ENCODE peak calls at places on chromosome 18, in six cellular contexts. S is H9, B is IMR-90, J is mesenchymal stem cell, Y is H1, W is trophoblast cell. H is an unnamed sample.

GRCh38 chr18:58541789-58542425 is 87.0 kb downstream of the ALPK2 start:
- DNase-seq in S (no peak), B (peak), J (peak), Y (peak), W (peak), H (no peak)

GRCh38 chr18:48762836-48763713 is 187.7 kb downstream of the SMAD7 start:
- DNase-seq in S (no peak), B (no peak), J (no peak), Y (no peak), W (no peak), H (no peak)

GRCh38 chr18:45066210-45066609 is 385.5 kb downstream of the SETBP1 start:
- DNase-seq in S (no peak), B (no peak), J (no peak), Y (no peak), W (no peak), H (no peak)

GRCh38 chr18:10291568-10291981 is 162.9 kb upstream of the APCDD1 start:
- DNase-seq in S (no peak), B (peak), J (peak), Y (no peak), W (no peak), H (no peak)

GRCh38 chr18:78979058-78979680 is 449 bp upstream of the SALL3 start:
- DNase-seq in S (peak), B (no peak), J (no peak), Y (no peak), W (no peak), H (no peak)

GRCh38 chr18:36665952-36666351 is 162.8 kb downstream of the TPGS2 start:
- DNase-seq in S (no peak), B (no peak), J (no peak), Y (no peak), W (no peak), H (no peak)

GRCh38 chr18:66111018-66111417 is 360.2 kb downstream of the CDH7 start:
- DNase-seq in S (no peak), B (no peak), J (no peak), Y (no peak), W (no peak), H (no peak)

GRCh38 chr18:79549638-79550000 is 130.0 kb upstream of the CTDP1 start:
- DNase-seq in S (no peak), B (no peak), J (no peak), Y (no peak), W (no peak), H (no peak)

GRCh38 chr18:47929681-47930085 is 776 bp downstream of the SMAD2 start:
- DNase-seq in S (no peak), B (peak), J (peak), Y (no peak), W (peak), H (no peak)

GRCh38 chr18:39753178-39753577 is 2187.6 kb upstream of the CELF4 start:
- DNase-seq in S (no peak), B (no peak), J (no peak), Y (no peak), W (no peak), H (no peak)

GRCh38 chr18:3903341-3903740 is 453.4 kb downstream of the TGIF1 start:
- DNase-seq in S (no peak), B (peak), J (peak), Y (no peak), W (no peak), H (no peak)

GRCh38 chr18:6060149-6060548 is 164.8 kb upstream of the TMEM200C start:
- DNase-seq in S (no peak), B (no peak), J (no peak), Y (no peak), W (no peak), H (no peak)

GRCh38 chr18:45839415-45840395 is 14.2 kb downstream of the SIGLEC15 start:
- DNase-seq in S (peak), B (peak), J (peak), Y (no peak), W (peak), H (no peak)

GRCh38 chr18:12408247-12408869 is 629 bp downstream of the PRELID3A start:
- DNase-seq in S (no peak), B (no peak), J (peak), Y (no peak), W (no peak), H (no peak)

GRCh38 chr18:55405655-55406373 is 182.2 kb downstream of the TCF4 start:
- DNase-seq in S (no peak), B (peak), J (peak), Y (no peak), W (peak), H (no peak)

GRCh38 chr18:74841248-74841647 is 243.6 kb downstream of the ZNF407 start:
- DNase-seq in S (no peak), B (no peak), J (no peak), Y (no peak), W (no peak), H (no peak)

GRCh38 chr18:78625446-78625845 is 354.2 kb upstream of the SALL3 start:
- DNase-seq in S (no peak), B (no peak), J (no peak), Y (no peak), W (no peak), H (no peak)

GRCh38 chr18:49861659-49862058 is 48.3 kb upstream of the ACAA2 start:
- DNase-seq in S (no peak), B (no peak), J (no peak), Y (no peak), W (peak), H (no peak)

GRCh38 chr18:5510109-5510846 is 33.5 kb downstream of the EPB41L3 start:
- DNase-seq in S (no peak), B (peak), J (no peak), Y (no peak), W (no peak), H (no peak)

GRCh38 chr18:2825613-2826205 is 21.1 kb upstream of the EMILIN2 start:
- DNase-seq in S (no peak), B (no peak), J (no peak), Y (no peak), W (peak), H (no peak)
- H4K91ac ChIP-seq in S (no peak), B (no peak), J (no peak), Y (no peak), W (no peak), H (no peak)

DNA sequence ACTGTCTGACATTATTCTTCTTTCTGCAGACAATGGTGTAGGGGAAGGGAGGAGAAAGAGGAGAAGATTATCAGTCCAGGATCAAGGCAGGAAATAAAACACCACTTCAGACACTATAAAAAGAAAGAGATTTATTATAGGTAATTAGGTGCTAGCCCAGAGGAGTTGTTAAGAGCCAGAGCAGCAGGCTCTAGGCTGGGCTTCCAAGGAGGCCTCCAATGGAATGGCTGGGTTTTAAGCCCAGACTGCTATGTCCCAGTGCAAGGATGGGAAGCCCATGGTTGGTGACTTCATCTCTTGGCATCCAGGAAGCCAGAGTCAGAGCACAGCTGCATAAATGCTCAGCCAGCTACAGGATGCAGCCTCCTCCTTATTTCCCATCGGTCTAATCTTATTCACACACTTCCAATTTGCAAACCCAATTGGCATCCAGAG is 95.6 kb downstream of the LAMA3 start:
- DNase-seq in S (no peak), B (peak), J (peak), Y (peak), W (peak), H (no peak)
- H2AFZ ChIP-seq in S (no peak), B (no peak), J (no peak), Y (no peak), W (no peak), H (no peak)

GRCh38 chr18:70221156-70221910 is 15.8 kb upstream of the RTTN start:
- DNase-seq in S (peak), B (no peak), J (no peak), Y (no peak), W (no peak), H (peak)
- H3K4me2 ChIP-seq in S (peak), B (no peak), J (no peak), Y (peak), W (no peak), H (no peak)

DNA sequence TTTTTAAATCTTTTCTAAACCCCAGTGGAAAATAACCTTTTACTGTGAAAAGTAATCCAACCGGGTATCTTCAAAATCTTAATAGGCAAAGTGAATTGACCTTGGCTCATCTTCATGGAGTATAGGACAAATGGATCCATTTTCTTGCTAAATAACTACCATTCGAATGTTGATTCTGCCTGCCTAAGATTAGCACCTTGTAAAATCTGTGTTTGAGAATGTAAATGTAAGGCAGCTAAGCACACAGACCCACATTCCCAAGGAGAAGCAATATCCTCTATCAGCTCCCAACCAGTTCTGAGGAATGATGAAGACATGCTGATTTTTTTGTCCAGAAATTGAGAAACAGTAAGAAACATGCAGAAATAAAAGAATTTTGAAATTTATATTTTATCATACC is 509.8 kb upstream of the SMIM21 start:
- DNase-seq in S (no peak), B (no peak), J (no peak), Y (no peak), W (no peak), H (no peak)
- H4K91ac ChIP-seq in S (no peak), B (no peak), J (no peak), Y (peak), W (no peak), H (no peak)

GRCh38 chr18:62844850-62845643 is 129.7 kb downstream of the PHLPP1 start:
- DNase-seq in S (no peak), B (no peak), J (no peak), Y (no peak), W (no peak), H (no peak)
- H2AFZ ChIP-seq in S (no peak), B (no peak), J (no peak), Y (no peak), W (no peak), H (no peak)

GRCh38 chr18:70296289-70296688 is 7.4 kb downstream of the SOCS6 start:
- DNase-seq in S (no peak), B (no peak), J (peak), Y (no peak), W (no peak), H (no peak)

GRCh38 chr18:70295633-70296188 is 6.9 kb downstream of the SOCS6 start:
- DNase-seq in S (no peak), B (peak), J (peak), Y (no peak), W (no peak), H (no peak)

GRCh38 chr18:70301667-70302066 is 12.8 kb downstream of the SOCS6 start:
- DNase-seq in S (no peak), B (no peak), J (no peak), Y (no peak), W (no peak), H (no peak)

GRCh38 chr18:70296781-70297180 is 7.9 kb downstream of the SOCS6 start:
- DNase-seq in S (no peak), B (no peak), J (no peak), Y (no peak), W (no peak), H (no peak)

DNA sequence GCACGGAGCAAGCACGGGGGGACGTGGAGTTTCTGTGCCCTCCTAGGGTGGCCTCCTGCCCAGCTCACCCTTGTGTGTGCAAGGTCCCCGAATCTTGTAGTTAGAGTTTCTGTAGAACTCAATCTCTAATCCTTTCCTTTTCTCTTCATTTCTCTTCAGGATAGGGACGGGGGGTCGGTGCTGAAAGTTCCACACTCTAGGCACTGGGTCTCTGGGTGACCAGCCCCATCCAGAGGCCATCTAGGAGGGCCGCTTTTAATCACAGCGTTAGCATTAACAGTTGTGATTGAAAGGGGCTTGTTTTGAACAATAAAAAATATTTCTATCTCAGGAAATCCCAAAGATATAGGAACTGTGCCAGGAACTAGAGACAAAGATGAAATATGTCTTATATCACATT is 10.5 kb downstream of the SOCS6 start:
- DNase-seq in S (no peak), B (no peak), J (no peak), Y (no peak), W (no peak), H (no peak)
- H3K4me2 ChIP-seq in S (no peak), B (no peak), J (no peak), Y (no peak), W (no peak), H (no peak)

GRCh38 chr18:21215480-21215879 is 26.6 kb upstream of the GREB1L start:
- DNase-seq in S (no peak), B (no peak), J (no peak), Y (no peak), W (no peak), H (no peak)
- H4K91ac ChIP-seq in S (no peak), B (no peak), J (no peak), Y (no peak), W (no peak), H (no peak)

H was measured in neuronal stem cell.